ENCODE peak calls at places on chromosome 16, in four cellular contexts. T, O, R and M are unnamed samples.

GRCh38 chr16:12096162-12096781 is 119.7 kb downstream of the SNX29 start:
- DNase-seq in T (peak), O (no peak), R (peak), M (no peak)

GRCh38 chr16:80836846-80837245 is 32.4 kb upstream of the CDYL2 start:
- DNase-seq in T (peak), O (no peak), R (peak), M (no peak)

GRCh38 chr16:82150569-82150968 is 19.5 kb downstream of the MPHOSPH6 start:
- DNase-seq in T (no peak), O (no peak), R (no peak), M (no peak)

GRCh38 chr16:86531193-86531550 is 20.8 kb downstream of the FOXF1 start:
- DNase-seq in T (no peak), O (no peak), R (no peak), M (no peak)

GRCh38 chr16:23384878-23385277 is 68.1 kb downstream of the COG7 start:
- DNase-seq in T (no peak), O (no peak), R (no peak), M (no peak)

GRCh38 chr16:88287219-88287618 is 95.5 kb upstream of the ZNF469 start:
- DNase-seq in T (no peak), O (peak), R (peak), M (no peak)

GRCh38 chr16:12876778-12877177 is 24.6 kb upstream of the SHISA9 start:
- DNase-seq in T (no peak), O (no peak), R (peak), M (no peak)

GRCh38 chr16:17343028-17343427 is 127.7 kb downstream of the XYLT1 start:
- DNase-seq in T (no peak), O (no peak), R (no peak), M (no peak)

GRCh38 chr16:81879625-81880024 is 100.5 kb downstream of the PLCG2 start:
- DNase-seq in T (no peak), O (no peak), R (peak), M (no peak)

GRCh38 chr16:48611329-48612137 is 1.6 kb upstream of the N4BP1 start:
- DNase-seq in T (no peak), O (no peak), R (no peak), M (peak)

GRCh38 chr16:14251419-14251818 is 180.3 kb downstream of the MRTFB start:
- DNase-seq in T (no peak), O (no peak), R (no peak), M (no peak)
- TF ChIP-seq EZH2phosphoT487 in T (no peak), O (no peak), R (no peak), M (no peak)

DNA sequence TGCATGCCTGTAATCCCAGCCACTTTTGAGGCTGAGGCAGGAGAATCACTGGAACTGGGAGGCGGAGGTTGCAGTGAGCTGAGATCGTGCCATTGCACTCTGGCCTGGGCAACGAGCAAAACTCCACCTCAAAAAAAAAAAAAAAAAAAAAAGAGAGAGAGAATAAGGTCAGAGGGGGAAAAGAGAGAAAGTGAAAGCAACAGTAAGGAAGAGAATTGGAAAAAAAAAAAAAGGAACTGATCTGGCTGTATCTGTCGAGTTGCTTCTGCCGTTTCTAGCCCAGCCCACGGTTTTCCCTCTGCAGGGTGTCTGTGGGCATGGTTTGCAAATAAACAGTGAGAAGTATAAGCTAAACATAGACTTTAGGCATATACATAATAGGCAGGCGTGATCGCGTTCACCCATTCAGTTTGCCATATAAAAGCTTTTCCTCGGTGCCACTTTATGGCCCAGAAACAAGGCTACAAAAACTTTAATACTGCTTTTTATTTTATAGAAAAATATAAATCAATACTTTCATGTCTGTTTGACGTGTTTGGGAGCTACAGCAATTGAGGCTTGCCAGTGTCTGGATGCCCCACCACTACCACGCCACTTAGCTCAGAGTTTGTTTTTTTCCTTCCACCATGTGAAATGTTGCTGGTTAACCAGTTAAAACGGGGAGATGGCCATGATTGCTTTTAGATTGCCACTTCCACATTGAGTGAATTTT is 436.7 kb downstream of the MAF start:
- DNase-seq in T (no peak), O (no peak), R (no peak), M (no peak)
- TF ChIP-seq EZH2phosphoT487 in T (no peak), O (no peak), R (no peak), M (no peak)

DNA sequence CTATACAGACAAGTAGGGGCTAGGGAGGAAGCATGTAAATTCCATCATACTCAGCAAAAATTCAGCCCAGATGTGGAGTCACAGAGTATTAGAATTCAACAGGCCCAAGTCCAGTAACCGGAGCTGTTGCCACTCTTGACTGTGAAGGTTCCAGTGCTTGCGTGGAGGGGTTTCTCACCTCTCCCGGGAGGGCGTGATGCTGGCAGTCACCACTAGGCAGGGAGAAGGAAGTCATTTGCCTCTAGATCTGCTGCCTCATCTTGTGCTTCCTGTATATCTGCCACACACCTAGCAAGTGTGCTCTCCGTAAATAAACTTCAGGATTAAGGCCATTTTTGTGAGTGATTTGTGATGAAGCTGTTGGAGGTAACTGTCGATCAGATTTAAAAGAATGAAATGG is 1.0 kb upstream of the CKLF start:
- DNase-seq in T (peak), O (peak), R (peak), M (peak)
- TF ChIP-seq EZH2phosphoT487 in T (no peak), O (no peak), R (no peak), M (no peak)

GRCh38 chr16:64907844-64908243 is 214.0 kb downstream of the CDH11 start:
- DNase-seq in T (no peak), O (no peak), R (no peak), M (no peak)

GRCh38 chr16:64910351-64910750 is 211.5 kb downstream of the CDH11 start:
- DNase-seq in T (peak), O (no peak), R (no peak), M (peak)
- TF ChIP-seq EZH2phosphoT487 in T (no peak), O (no peak), R (no peak), M (no peak)

GRCh38 chr16:58375386-58375785 is 16.9 kb upstream of the GINS3 start:
- DNase-seq in T (no peak), O (no peak), R (no peak), M (no peak)

GRCh38 chr16:58379736-58380135 is 12.5 kb upstream of the GINS3 start:
- DNase-seq in T (no peak), O (no peak), R (no peak), M (no peak)

GRCh38 chr16:58377932-58378331 is 14.3 kb upstream of the GINS3 start:
- DNase-seq in T (peak), O (no peak), R (no peak), M (no peak)

GRCh38 chr16:58381661-58382060 is 10.6 kb upstream of the GINS3 start:
- DNase-seq in T (no peak), O (no peak), R (no peak), M (no peak)

DNA sequence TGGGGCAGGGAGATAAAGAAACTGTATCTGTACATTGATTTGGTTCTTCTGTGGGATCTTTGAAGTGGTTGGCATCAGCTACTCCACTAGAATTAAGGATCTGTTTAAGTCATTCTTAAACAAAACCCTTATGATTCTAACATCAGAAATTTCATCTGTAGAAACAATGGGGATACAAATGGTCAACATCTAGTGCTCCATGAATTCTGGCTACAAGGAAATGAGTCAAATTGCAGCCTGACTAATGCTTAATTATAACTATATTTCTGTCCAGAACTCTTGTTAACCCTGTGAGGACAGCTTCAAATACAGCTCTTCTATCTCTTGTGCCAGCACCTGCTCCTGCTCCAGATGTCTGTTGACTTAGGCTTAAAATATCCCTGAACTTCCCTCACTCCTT is 13.9 kb upstream of the GINS3 start:
- DNase-seq in T (peak), O (no peak), R (peak), M (no peak)
- TF ChIP-seq EZH2phosphoT487 in T (no peak), O (no peak), R (no peak), M (no peak)

DNA sequence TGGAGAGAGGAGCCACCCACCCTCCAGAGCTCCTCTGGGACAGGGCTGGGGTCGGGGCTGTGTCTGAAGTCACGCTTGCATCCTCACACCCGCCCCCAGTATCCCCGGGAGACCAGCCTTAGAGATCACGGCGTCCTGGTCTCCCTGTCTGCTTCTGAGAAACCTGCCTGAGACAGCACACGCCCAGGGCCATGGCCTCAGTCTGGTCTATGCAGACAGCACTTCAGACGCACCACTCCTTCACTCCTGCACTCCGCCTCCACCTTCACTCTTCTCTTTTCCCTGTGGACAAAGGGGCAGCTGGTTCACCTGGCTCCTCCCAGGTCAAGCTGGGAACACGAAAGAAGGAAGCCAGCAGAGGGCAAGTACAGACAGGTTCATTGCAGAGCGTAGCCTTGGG is 248.0 kb upstream of the GSE1 start:
- DNase-seq in T (no peak), O (no peak), R (no peak), M (no peak)
- TF ChIP-seq EZH2phosphoT487 in T (no peak), O (no peak), R (no peak), M (no peak)